ENCODE peak calls at places on chromosomes 11 and 22, in seven cellular contexts. R, Q, E, U, C, Z and X are unnamed samples.

GRCh38 chr11:14386895-14387480 is 28.0 kb upstream of the RRAS2 start:
- DNase-seq in R (peak; percentile 62), Q (no peak), E (peak; percentile 89), U (no peak), C (no peak), Z (no peak), X (peak; percentile 14)

GRCh38 chr22:49377306-49377705 is 450.4 kb downstream of the BRD1 start:
- DNase-seq in R (no peak), Q (no peak), E (no peak), U (no peak), C (no peak), Z (peak; percentile 77), X (no peak)

GRCh38 chr11:86513746-86514373 is 139.2 kb downstream of the CCDC81 start:
- DNase-seq in R (no peak), Q (no peak), E (no peak), U (no peak), C (no peak), Z (no peak), X (no peak)

GRCh38 chr11:3022982-3023381 is 30.9 kb upstream of the NAP1L4 start:
- DNase-seq in R (peak; percentile 34), Q (peak; percentile 26), E (peak; percentile 49), U (no peak), C (no peak), Z (no peak), X (no peak)

GRCh38 chr11:114317738-114318137 is 21.5 kb downstream of the NNMT start:
- DNase-seq in R (peak; percentile 69), Q (peak; percentile 70), E (peak; percentile 67), U (no peak), C (peak; percentile 17), Z (no peak), X (no peak)

GRCh38 chr11:64834723-64835615 is 9.5 kb downstream of the CDC42BPG start:
- DNase-seq in R (peak; percentile 28), Q (peak; percentile 96), E (no peak), U (no peak), C (no peak), Z (no peak), X (peak; percentile 58)

GRCh38 chr11:128686745-128687177 is 7.1 kb upstream of the FLI1 start:
- DNase-seq in R (peak; percentile 62), Q (peak; percentile 21), E (peak; percentile 50), U (peak; percentile 50), C (peak; percentile 65), Z (peak; percentile 89), X (peak; percentile 15)

GRCh38 chr22:44670220-44670983 is 31.6 kb upstream of the PRR5 start:
- DNase-seq in R (no peak), Q (no peak), E (no peak), U (no peak), C (no peak), Z (no peak), X (no peak)

GRCh38 chr11:78605296-78605695 is 30.6 kb upstream of the NARS2 start:
- DNase-seq in R (no peak), Q (peak; percentile 26), E (peak; percentile 57), U (no peak), C (no peak), Z (no peak), X (no peak)

GRCh38 chr22:48096846-48097665 is 1334.6 kb downstream of the TBC1D22A start:
- DNase-seq in R (no peak), Q (no peak), E (no peak), U (no peak), C (no peak), Z (peak; percentile 70), X (no peak)